ENCODE peak calls at places on chromosomes 5 and 9, in ten cellular contexts. M, Y, B, H, T, O, S, Q, E and R are unnamed samples.
A peak's percentile ranks its signal among the peaks of the same experiment; 100 is the strongest.

GRCh38 chr5:127492854-127493738 is 24.3 kb upstream of the PRRC1 start:
- DNase-seq in T (peak; percentile 63), E (peak; percentile 75), H (no peak), M (peak; percentile 36), B (no peak), Q (no peak), O (peak; percentile 17), Y (peak; percentile 69), S (no peak), R (peak; percentile 26)

GRCh38 chr9:113538646-113539430 is 75.3 kb downstream of the RGS3 start:
- DNase-seq in S (no peak), B (no peak), T (no peak), H (no peak), O (no peak), M (no peak), Q (no peak), Y (no peak), E (no peak), R (no peak)

GRCh38 chr9:115063058-115063850 is 54.7 kb downstream of the TNC start:
- DNase-seq in T (no peak), H (no peak), B (no peak), M (peak; percentile 77), O (no peak), E (peak; percentile 34), Y (no peak), S (no peak), Q (peak; percentile 47), R (no peak)

GRCh38 chr5:90898330-90899013 is 339.9 kb downstream of the ADGRV1 start:
- DNase-seq in Q (no peak), M (peak; percentile 8), T (no peak), H (no peak), E (peak; percentile 56), O (no peak), B (no peak), Y (no peak), S (no peak), R (no peak)

GRCh38 chr5:50320131-50320749 is 120.8 kb downstream of the EMB start:
- DNase-seq in H (no peak), Y (peak; percentile 14), B (no peak), S (no peak), Q (no peak), E (peak; percentile 50), M (no peak), T (no peak), O (no peak), R (no peak)

GRCh38 chr9:3912260-3912659 is 386.5 kb upstream of the RFX3 start:
- DNase-seq in O (no peak), E (peak; percentile 32), Y (no peak), S (no peak), B (no peak), Q (no peak), H (no peak), M (no peak), T (no peak), R (no peak)

GRCh38 chr9:105413486-105414068 is 34.3 kb upstream of the FSD1L start:
- DNase-seq in E (peak; percentile 45), H (peak; percentile 36), B (no peak), T (no peak), Q (no peak), M (peak; percentile 53), Y (peak; percentile 16), O (peak; percentile 44), S (no peak), R (no peak)

GRCh38 chr5:73939535-73939934 is 313.5 kb downstream of the ARHGEF28 start:
- DNase-seq in O (no peak), Y (peak; percentile 27), S (no peak), B (no peak), T (no peak), Q (no peak), H (peak; percentile 10), M (no peak), E (no peak), R (no peak)

GRCh38 chr9:35306281-35306680 is 144.5 kb downstream of the UNC13B start:
- DNase-seq in Q (peak; percentile 12), T (no peak), M (peak; percentile 45), S (no peak), E (no peak), H (no peak), O (no peak), B (no peak), Y (no peak), R (no peak)

GRCh38 chr9:21770877-21771560 is 31.4 kb upstream of the MTAP start:
- DNase-seq in S (no peak), O (no peak), T (no peak), B (no peak), M (peak; percentile 88), Y (no peak), E (peak; percentile 93), H (no peak), Q (peak; percentile 57), R (no peak)

GRCh38 chr9:99154356-99154755 is 49.4 kb downstream of the TGFBR1 start:
- DNase-seq in M (no peak), E (no peak), B (no peak), Y (no peak), Q (no peak), H (no peak), O (no peak), S (no peak), T (no peak), R (no peak)

GRCh38 chr9:110089681-110090370 is 118.1 kb downstream of the C9orf152 start:
- DNase-seq in M (peak; percentile 26), E (no peak), S (no peak), Y (no peak), H (peak; percentile 22), B (no peak), T (no peak), O (peak; percentile 70), Q (no peak), R (no peak)

GRCh38 chr9:116115731-116116353 is 37.7 kb upstream of the PAPPA start:
- DNase-seq in E (peak; percentile 47), Q (no peak), T (no peak), S (no peak), H (no peak), O (no peak), B (no peak), M (peak; percentile 78), Y (no peak), R (no peak)

GRCh38 chr5:96761618-96762017 is 46.1 kb downstream of the ERAP1 start:
- DNase-seq in M (peak; percentile 25), H (no peak), B (no peak), S (no peak), Y (no peak), T (no peak), Q (no peak), O (no peak), E (no peak), R (no peak)